ENCODE peak calls at places on chromosome 10, in four cellular contexts. One of them, this sample, is unnamed.

GRCh38 chr10:118670472-118671124 is 75.2 kb upstream of the PRLHR start:
- DNase-seq in AG04450: no peak
- DNase-seq in Calu3: no peak
- DNase-seq in RWPE1: no peak
- DNase-seq in this sample: no peak

GRCh38 chr10:27805215-27805614 is 59.6 kb upstream of the MKX start:
- DNase-seq in Calu3: no peak
- DNase-seq in AG04450: no peak
- DNase-seq in RWPE1: no peak
- DNase-seq in this sample: no peak

GRCh38 chr10:117165557-117166419 is 27.7 kb upstream of the VAX1 start:
- DNase-seq in AG04450: no peak
- DNase-seq in RWPE1: peak; percentile 87
- DNase-seq in Calu3: peak; percentile 73
- DNase-seq in this sample: no peak

GRCh38 chr10:120963587-120964220 is 112.5 kb downstream of the WDR11 start:
- DNase-seq in AG04450: no peak
- DNase-seq in RWPE1: no peak
- DNase-seq in Calu3: no peak
- DNase-seq in this sample: no peak

GRCh38 chr10:21510218-21511070 is 15.0 kb downstream of the SKIDA1 start:
- DNase-seq in RWPE1: no peak
- DNase-seq in Calu3: no peak
- DNase-seq in AG04450: no peak
- DNase-seq in this sample: no peak

GRCh38 chr10:14560274-14560673 is 214.4 kb downstream of the FAM107B start:
- DNase-seq in Calu3: peak; percentile 77
- DNase-seq in RWPE1: peak; percentile 78
- DNase-seq in AG04450: no peak
- DNase-seq in this sample: no peak

GRCh38 chr10:13716161-13717071 is 129.7 kb downstream of the PRPF18 start:
- DNase-seq in Calu3: no peak
- DNase-seq in RWPE1: no peak
- DNase-seq in AG04450: peak; percentile 74
- DNase-seq in this sample: no peak

GRCh38 chr10:114584419-114584818 is 73.7 kb downstream of the ABLIM1 start:
- DNase-seq in Calu3: no peak
- DNase-seq in RWPE1: no peak
- DNase-seq in AG04450: no peak
- DNase-seq in this sample: no peak

GRCh38 chr10:113945687-113946085 is 91.2 kb downstream of the NHLRC2 start:
- DNase-seq in RWPE1: no peak
- DNase-seq in Calu3: no peak
- DNase-seq in AG04450: no peak
- DNase-seq in this sample: no peak

GRCh38 chr10:94992811-94993210 is 54.4 kb downstream of the CYP2C9 start:
- DNase-seq in RWPE1: no peak
- DNase-seq in Calu3: no peak
- DNase-seq in AG04450: no peak
- DNase-seq in this sample: no peak

GRCh38 chr10:102503264-102504178 is at the start of gene SUFU:
- DNase-seq in RWPE1: peak; percentile 100
- DNase-seq in AG04450: peak; percentile 98
- DNase-seq in Calu3: peak; percentile 96
- DNase-seq in this sample: peak; percentile 75
- TF ChIP-seq CTCF in RWPE1: peak; percentile 91
- TF ChIP-seq CTCF in AG04450: peak; percentile 95
- TF ChIP-seq CTCF in Calu3: peak; percentile 49
- TF ChIP-seq CTCF in this sample: peak; percentile 80

GRCh38 chr10:50552308-50552707 is 71.4 kb downstream of the SGMS1 start:
- DNase-seq in AG04450: peak; percentile 94
- DNase-seq in RWPE1: no peak
- DNase-seq in Calu3: no peak
- DNase-seq in this sample: no peak

GRCh38 chr10:50554995-50555568 is 68.7 kb downstream of the SGMS1 start:
- DNase-seq in RWPE1: no peak
- DNase-seq in Calu3: no peak
- DNase-seq in AG04450: no peak
- DNase-seq in this sample: no peak

GRCh38 chr10:50554381-50554994 is 69.3 kb downstream of the SGMS1 start:
- DNase-seq in AG04450: no peak
- DNase-seq in RWPE1: no peak
- DNase-seq in Calu3: no peak
- DNase-seq in this sample: no peak

GRCh38 chr10:50551894-50552293 is 71.9 kb downstream of the SGMS1 start:
- DNase-seq in Calu3: no peak
- DNase-seq in RWPE1: no peak
- DNase-seq in AG04450: no peak
- DNase-seq in this sample: no peak

GRCh38 chr10:50552771-50553535 is 70.8 kb downstream of the SGMS1 start:
- DNase-seq in AG04450: no peak
- DNase-seq in Calu3: no peak
- DNase-seq in RWPE1: no peak
- DNase-seq in this sample: no peak
- TF ChIP-seq CTCF in AG04450: peak; percentile 45
- TF ChIP-seq CTCF in Calu3: no peak
- TF ChIP-seq CTCF in RWPE1: no peak
- TF ChIP-seq CTCF in this sample: peak; percentile 11

GRCh38 chr10:78952686-78953085 is 116.1 kb upstream of the ZMIZ1 start:
- DNase-seq in Calu3: no peak
- DNase-seq in AG04450: no peak
- DNase-seq in RWPE1: no peak
- DNase-seq in this sample: no peak
- TF ChIP-seq CTCF in Calu3: no peak
- TF ChIP-seq CTCF in AG04450: no peak
- TF ChIP-seq CTCF in RWPE1: no peak
- TF ChIP-seq CTCF in this sample: no peak

DNA sequence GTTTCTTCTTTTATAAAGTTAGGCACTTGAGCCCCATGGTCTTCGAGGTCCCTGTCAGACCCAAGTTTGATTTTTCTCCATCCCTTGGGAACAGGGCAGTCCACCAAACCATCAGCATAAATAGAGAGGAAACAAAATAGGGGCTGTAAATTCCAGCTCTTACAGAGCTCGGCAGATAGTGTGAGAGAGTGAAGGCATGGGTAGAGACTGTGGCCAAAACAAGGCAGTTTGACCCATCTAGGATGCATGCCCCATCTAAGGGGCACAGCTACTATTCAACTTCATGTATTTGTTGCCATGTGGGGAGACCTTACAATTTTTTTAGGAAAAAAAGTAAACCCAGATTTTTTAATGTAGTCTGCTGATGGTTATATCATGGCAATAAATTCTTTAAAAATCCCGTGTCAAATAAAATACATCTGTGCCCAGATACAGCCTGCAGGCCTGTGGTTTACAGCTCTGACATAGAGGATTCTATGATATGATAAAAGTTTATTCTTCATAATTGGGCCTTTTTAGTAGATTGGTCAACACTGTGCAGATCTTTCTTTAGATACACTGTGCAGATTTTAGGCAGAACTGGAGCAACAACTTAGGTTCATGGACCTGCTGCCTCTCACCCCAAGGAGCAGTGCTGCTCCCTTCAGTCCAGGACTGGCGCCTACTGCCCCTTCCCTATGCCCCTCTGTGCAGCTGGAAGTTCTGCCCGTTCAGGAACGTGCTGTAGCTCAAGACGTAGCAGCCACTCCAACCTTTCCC is 5.3 kb downstream of the PPP1R3C start:
- DNase-seq in AG04450: no peak
- DNase-seq in RWPE1: no peak
- DNase-seq in Calu3: no peak
- DNase-seq in this sample: no peak
- TF ChIP-seq CTCF in AG04450: no peak
- TF ChIP-seq CTCF in RWPE1: no peak
- TF ChIP-seq CTCF in Calu3: no peak
- TF ChIP-seq CTCF in this sample: no peak

DNA sequence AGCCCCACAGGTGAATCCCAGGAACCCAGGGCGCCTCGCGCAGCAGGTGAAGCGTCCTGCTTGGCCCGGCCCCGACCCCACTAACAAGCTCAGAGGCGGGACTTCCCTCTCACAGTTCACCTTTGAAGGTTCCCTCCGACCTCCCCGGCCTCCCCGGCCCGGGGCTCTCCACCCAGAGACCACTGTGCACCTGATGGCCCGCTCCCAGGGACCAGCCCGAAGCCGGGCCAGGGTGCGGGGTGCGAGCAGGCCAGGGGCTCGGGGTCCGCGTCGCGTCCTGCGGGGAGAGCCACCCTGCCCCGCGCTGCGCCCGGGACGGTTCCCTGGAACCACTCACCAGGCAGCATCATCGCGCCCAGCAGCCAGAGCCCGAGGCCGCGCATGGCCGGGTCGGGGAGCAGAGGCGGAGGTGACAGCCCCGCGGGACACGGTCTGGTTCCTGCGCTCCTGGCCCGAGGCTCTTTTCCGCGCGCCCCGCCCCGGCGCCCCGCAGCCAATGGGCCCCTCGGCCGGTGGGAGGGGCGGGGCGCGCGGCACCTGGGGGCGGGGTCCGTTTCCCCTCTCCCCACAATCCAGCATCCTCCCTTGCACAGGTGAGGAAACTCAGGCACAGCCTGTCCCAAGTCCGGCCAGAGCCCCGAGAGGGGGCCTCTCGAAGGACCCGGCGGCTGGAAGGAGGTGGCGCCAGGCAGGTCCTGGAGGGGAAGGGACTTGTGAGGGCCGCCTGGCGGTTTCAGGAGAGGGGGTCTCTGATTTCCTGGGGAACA is at the start of gene ADAM8:
- DNase-seq in AG04450: no peak
- DNase-seq in RWPE1: peak; percentile 64
- DNase-seq in Calu3: peak; percentile 74
- DNase-seq in this sample: no peak
- TF ChIP-seq CTCF in AG04450: no peak
- TF ChIP-seq CTCF in RWPE1: no peak
- TF ChIP-seq CTCF in Calu3: no peak
- TF ChIP-seq CTCF in this sample: no peak

GRCh38 chr10:102113261-102113955 is 6.8 kb downstream of the LDB1 start:
- DNase-seq in Calu3: no peak
- DNase-seq in AG04450: no peak
- DNase-seq in RWPE1: peak; percentile 77
- DNase-seq in this sample: no peak

GRCh38 chr10:102111276-102111675 is 8.9 kb downstream of the LDB1 start:
- DNase-seq in RWPE1: no peak
- DNase-seq in AG04450: no peak
- DNase-seq in Calu3: no peak
- DNase-seq in this sample: no peak

GRCh38 chr10:102113956-102114857 is 6.0 kb downstream of the LDB1 start:
- DNase-seq in Calu3: peak; percentile 12
- DNase-seq in RWPE1: no peak
- DNase-seq in AG04450: no peak
- DNase-seq in this sample: no peak

GRCh38 chr10:102114861-102115618 is 5.1 kb downstream of the LDB1 start:
- DNase-seq in AG04450: no peak
- DNase-seq in RWPE1: peak; percentile 92
- DNase-seq in Calu3: peak; percentile 81
- DNase-seq in this sample: peak; percentile 50

DNA sequence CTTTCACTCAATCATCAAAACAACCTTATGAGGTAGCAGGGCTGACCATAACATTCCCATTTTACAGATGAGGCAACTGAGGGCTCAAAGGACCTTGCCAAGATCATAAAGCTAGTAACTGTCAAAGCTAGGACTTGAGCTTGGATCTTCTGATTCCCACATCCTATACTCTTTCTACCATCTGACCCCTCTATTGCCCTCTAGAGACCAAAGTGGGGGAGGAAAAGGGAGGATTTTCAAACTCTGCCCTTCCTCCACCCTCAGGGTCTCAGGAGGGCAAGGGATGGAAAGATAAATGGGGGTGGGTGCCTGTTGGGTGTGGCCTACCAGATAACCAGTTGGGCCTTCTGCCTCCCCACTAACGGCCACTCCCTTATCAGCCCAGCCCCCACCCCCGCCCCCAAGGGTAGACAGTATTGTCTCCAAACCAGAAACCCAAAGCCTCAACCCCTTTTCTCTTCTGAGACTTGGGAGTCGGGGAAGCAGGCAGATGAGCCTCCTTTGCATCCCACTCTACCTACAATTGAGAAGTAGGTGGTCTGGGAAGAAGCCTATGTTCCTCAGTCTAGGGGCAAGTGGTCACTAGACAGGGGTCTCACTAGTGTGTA is 7.9 kb downstream of the LDB1 start:
- DNase-seq in RWPE1: no peak
- DNase-seq in AG04450: no peak
- DNase-seq in Calu3: no peak
- DNase-seq in this sample: no peak
- TF ChIP-seq CTCF in RWPE1: no peak
- TF ChIP-seq CTCF in AG04450: peak; percentile 26
- TF ChIP-seq CTCF in Calu3: no peak
- TF ChIP-seq CTCF in this sample: peak; percentile 18

DNA sequence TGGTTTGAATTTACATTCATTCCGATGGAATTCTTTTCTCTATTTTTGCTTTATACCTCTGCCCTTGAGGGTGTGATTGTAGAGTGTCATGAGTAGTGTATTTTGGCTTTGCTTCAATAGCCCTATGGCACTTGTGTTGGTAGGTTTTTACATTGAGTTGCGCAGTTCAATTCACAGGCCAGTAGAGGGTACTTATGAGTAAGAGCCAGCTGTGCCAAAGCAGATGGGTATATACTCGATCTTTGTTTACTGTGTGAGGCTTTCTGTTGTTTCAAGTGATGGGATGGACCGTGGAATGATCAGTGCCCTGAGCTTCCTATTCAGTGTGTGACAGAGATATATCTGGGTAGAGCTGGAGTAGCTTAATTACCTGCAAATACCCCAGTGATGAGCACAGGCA is 4.3 kb upstream of the AKR1C3 start:
- DNase-seq in RWPE1: no peak
- DNase-seq in AG04450: no peak
- DNase-seq in Calu3: no peak
- DNase-seq in this sample: no peak
- TF ChIP-seq CTCF in RWPE1: no peak
- TF ChIP-seq CTCF in AG04450: peak; percentile 56
- TF ChIP-seq CTCF in Calu3: peak; percentile 59
- TF ChIP-seq CTCF in this sample: no peak

DNA sequence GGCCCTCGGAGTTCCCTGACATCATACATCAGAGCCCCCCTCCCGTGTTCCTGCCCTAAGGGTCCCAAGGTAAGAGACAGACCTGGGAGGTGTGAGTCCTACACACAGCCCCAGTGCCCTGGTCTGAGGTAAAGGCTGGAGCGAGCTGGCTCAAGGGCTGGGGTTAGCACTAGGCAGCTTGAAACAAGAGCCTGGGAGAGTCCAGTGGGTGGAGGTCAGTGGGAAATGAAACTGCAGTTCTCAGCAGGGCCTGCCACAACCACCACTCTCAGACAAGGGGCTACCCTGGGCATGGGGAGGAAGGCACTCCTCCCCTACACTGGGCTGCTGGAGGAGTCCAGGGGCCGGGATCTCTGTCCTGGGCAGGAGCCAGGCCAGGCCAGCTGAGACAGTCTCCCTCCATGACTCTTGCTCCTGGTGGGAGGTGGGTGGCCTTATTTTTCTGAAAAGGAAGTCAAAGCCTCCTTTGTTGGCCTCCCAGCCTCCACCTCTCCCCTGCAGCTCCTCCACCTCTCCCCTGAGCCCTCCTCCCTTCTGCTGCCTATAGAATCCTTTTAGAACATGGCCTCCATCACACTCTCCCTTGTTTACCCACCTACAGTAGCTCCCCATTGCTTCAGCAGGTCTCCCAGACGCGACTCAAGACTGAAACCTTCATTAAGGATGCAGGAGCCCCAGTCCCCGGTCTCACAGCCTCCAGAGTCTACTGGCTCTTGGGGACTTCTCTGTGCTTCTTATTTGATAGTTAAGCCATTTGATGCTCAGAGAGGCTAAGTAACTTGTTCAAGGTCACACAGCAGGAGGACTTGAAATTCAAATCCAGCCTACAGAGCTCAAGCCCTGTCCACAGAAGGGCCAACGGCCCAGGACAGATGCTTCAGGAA is 21.5 kb upstream of the ZMIZ1 start:
- DNase-seq in RWPE1: no peak
- DNase-seq in AG04450: no peak
- DNase-seq in Calu3: no peak
- DNase-seq in this sample: no peak
- TF ChIP-seq CTCF in RWPE1: no peak
- TF ChIP-seq CTCF in AG04450: no peak
- TF ChIP-seq CTCF in Calu3: no peak
- TF ChIP-seq CTCF in this sample: no peak